ENCODE peak calls at places on chromosomes 3 and 15, in eight cellular contexts. One of them, this sample, is unnamed.

GRCh38 chr3:55069950-55070349 is 142.1 kb upstream of the LRTM1 start:
- DNase-seq in mesendoderm: peak; percentile 63
- DNase-seq in retina: no peak
- DNase-seq in fibroblast of the conjunctiva: no peak
- DNase-seq in NCI-H1092 treated with DMSO at 0.1 percent for 48 hours: no peak
- DNase-seq in posterior vena cava: no peak
- DNase-seq in activated gamma-delta T cell treated with Interleukin-2 at 50 U/mL for 16 hours: no peak
- DNase-seq in HFF-Myc: no peak
- DNase-seq in this sample: no peak

GRCh38 chr3:41808152-41808551 is 153.8 kb downstream of the ULK4 start:
- DNase-seq in HFF-Myc: peak; percentile 26
- DNase-seq in NCI-H1092 treated with DMSO at 0.1 percent for 48 hours: no peak
- DNase-seq in fibroblast of the conjunctiva: no peak
- DNase-seq in retina: no peak
- DNase-seq in posterior vena cava: no peak
- DNase-seq in mesendoderm: no peak
- DNase-seq in activated gamma-delta T cell treated with Interleukin-2 at 50 U/mL for 16 hours: no peak
- DNase-seq in this sample: no peak

GRCh38 chr3:58052373-58053273 is 44.4 kb downstream of the FLNB start:
- DNase-seq in NCI-H1092 treated with DMSO at 0.1 percent for 48 hours: no peak
- DNase-seq in mesendoderm: peak; percentile 75
- DNase-seq in posterior vena cava: peak; percentile 97
- DNase-seq in fibroblast of the conjunctiva: peak; percentile 87
- DNase-seq in activated gamma-delta T cell treated with Interleukin-2 at 50 U/mL for 16 hours: no peak
- DNase-seq in HFF-Myc: peak; percentile 89
- DNase-seq in retina: no peak
- DNase-seq in this sample: no peak

GRCh38 chr3:4680227-4680691 is 187.1 kb downstream of the ITPR1 start:
- DNase-seq in posterior vena cava: no peak
- DNase-seq in mesendoderm: no peak
- DNase-seq in retina: no peak
- DNase-seq in activated gamma-delta T cell treated with Interleukin-2 at 50 U/mL for 16 hours: no peak
- DNase-seq in HFF-Myc: peak; percentile 9
- DNase-seq in fibroblast of the conjunctiva: peak; percentile 14
- DNase-seq in NCI-H1092 treated with DMSO at 0.1 percent for 48 hours: no peak
- DNase-seq in this sample: no peak

GRCh38 chr3:27826448-27826847 is 104.3 kb upstream of the EOMES start:
- DNase-seq in activated gamma-delta T cell treated with Interleukin-2 at 50 U/mL for 16 hours: no peak
- DNase-seq in fibroblast of the conjunctiva: no peak
- DNase-seq in NCI-H1092 treated with DMSO at 0.1 percent for 48 hours: no peak
- DNase-seq in retina: no peak
- DNase-seq in HFF-Myc: no peak
- DNase-seq in mesendoderm: no peak
- DNase-seq in posterior vena cava: no peak
- DNase-seq in this sample: no peak

GRCh38 chr15:38698215-38698614 is 133.6 kb upstream of the RASGRP1 start:
- DNase-seq in mesendoderm: no peak
- DNase-seq in retina: no peak
- DNase-seq in posterior vena cava: no peak
- DNase-seq in HFF-Myc: no peak
- DNase-seq in fibroblast of the conjunctiva: no peak
- DNase-seq in NCI-H1092 treated with DMSO at 0.1 percent for 48 hours: no peak
- DNase-seq in activated gamma-delta T cell treated with Interleukin-2 at 50 U/mL for 16 hours: peak; percentile 20
- DNase-seq in this sample: peak; percentile 44

GRCh38 chr15:55685292-55685691 is 57.7 kb downstream of the PRTG start:
- DNase-seq in NCI-H1092 treated with DMSO at 0.1 percent for 48 hours: no peak
- DNase-seq in HFF-Myc: no peak
- DNase-seq in mesendoderm: no peak
- DNase-seq in retina: no peak
- DNase-seq in fibroblast of the conjunctiva: peak; percentile 59
- DNase-seq in posterior vena cava: no peak
- DNase-seq in activated gamma-delta T cell treated with Interleukin-2 at 50 U/mL for 16 hours: no peak
- DNase-seq in this sample: no peak

GRCh38 chr3:160806686-160807085 is 50.7 kb downstream of the PPM1L start:
- DNase-seq in NCI-H1092 treated with DMSO at 0.1 percent for 48 hours: no peak
- DNase-seq in HFF-Myc: no peak
- DNase-seq in fibroblast of the conjunctiva: no peak
- DNase-seq in posterior vena cava: no peak
- DNase-seq in activated gamma-delta T cell treated with Interleukin-2 at 50 U/mL for 16 hours: no peak
- DNase-seq in retina: no peak
- DNase-seq in mesendoderm: no peak
- DNase-seq in this sample: no peak